ENCODE peak calls at places on chromosomes 5 and 9, in five cellular contexts. V is choroid plexus epithelial cell; O is activated CD4-positive, alpha-beta T cell treated with anti-CD3 and anti-CD28 coated beads for 24 hours; M is NCI-H774; R is NCI-H1092. B is an unnamed sample.

GRCh38 chr5:115543931-115544370 is 624 bp downstream of the FEM1C start:
- DNase-seq in V (peak), O (peak), M (no peak), R (no peak), B (no peak)

GRCh38 chr5:123265551-123265950 is 157.7 kb downstream of the CEP120 start:
- DNase-seq in V (peak), O (no peak), M (no peak), R (no peak), B (no peak)

GRCh38 chr5:149733129-149733900 is 3.2 kb downstream of the PPARGC1B start:
- DNase-seq in V (no peak), O (no peak), M (no peak), R (no peak), B (no peak)

GRCh38 chr5:103258957-103259704 is 568 bp downstream of the MACIR start:
- DNase-seq in V (peak), O (peak), M (peak), R (peak), B (peak)

GRCh38 chr9:86072393-86073016 is 26.9 kb downstream of the GOLM1 start:
- DNase-seq in V (peak), O (no peak), M (no peak), R (no peak), B (no peak)

GRCh38 chr5:88825782-88826110 is 57.2 kb downstream of the MEF2C start:
- DNase-seq in V (peak), O (no peak), M (no peak), R (no peak), B (peak)

GRCh38 chr5:142944140-142944539 is 174.0 kb downstream of the ARHGAP26 start:
- DNase-seq in V (no peak), O (no peak), M (no peak), R (no peak), B (no peak)

GRCh38 chr9:97059661-97060060 is 20.7 kb upstream of the CTSV start:
- DNase-seq in V (no peak), O (no peak), M (no peak), R (no peak), B (no peak)

GRCh38 chr5:150249744-150250143 is 39.8 kb downstream of the CAMK2A start:
- DNase-seq in V (no peak), O (no peak), M (no peak), R (no peak), B (no peak)

GRCh38 chr9:107049046-107049824 is 186.3 kb downstream of the ZNF462 start:
- DNase-seq in V (peak), O (no peak), M (no peak), R (no peak), B (no peak)

GRCh38 chr9:135890896-135891631 is 16.3 kb downstream of the CAMSAP1 start:
- DNase-seq in V (no peak), O (no peak), M (no peak), R (no peak), B (no peak)

GRCh38 chr5:154482528-154483449 is 4.8 kb upstream of the HAND1 start:
- DNase-seq in V (no peak), O (no peak), M (no peak), R (no peak), B (no peak)

GRCh38 chr9:17928768-17929167 is 349.9 kb downstream of the SH3GL2 start:
- DNase-seq in V (no peak), O (no peak), M (no peak), R (no peak), B (no peak)

GRCh38 chr9:88458716-88459115 is 70.5 kb downstream of the SPIN1 start:
- DNase-seq in V (peak), O (no peak), M (no peak), R (no peak), B (no peak)

GRCh38 chr5:74685979-74686631 is 1.1 kb downstream of the HEXB start:
- DNase-seq in V (peak), O (no peak), M (no peak), R (no peak), B (no peak)

GRCh38 chr9:3756071-3756470 is 230.3 kb upstream of the RFX3 start:
- DNase-seq in V (no peak), O (no peak), M (no peak), R (no peak), B (no peak)

GRCh38 chr9:86043999-86044398 is 55.4 kb downstream of the GOLM1 start:
- DNase-seq in V (no peak), O (no peak), M (no peak), R (no peak), B (no peak)

GRCh38 chr5:145811834-145812625 is 23.1 kb downstream of the PRELID2 start:
- DNase-seq in V (peak), O (no peak), M (peak), R (peak), B (no peak)

B was measured in SHP77 treated with DMSO at 0.1 percent for 48 hours.